ENCODE peak calls at places on chromosomes 5 and 9, in four cellular contexts. B is ovary, Y is mammary epithelial cell, X is neural progenitor cell. D is an unnamed sample.

GRCh38 chr5:133386662-133387061 is 225.7 kb downstream of the FSTL4 start:
- DNase-seq in B (no peak), Y (no peak), X (no peak), D (no peak)

GRCh38 chr5:119290607-119291006 is 65.2 kb upstream of the TNFAIP8 start:
- DNase-seq in Y (no peak), X (no peak), B (no peak), D (no peak)

GRCh38 chr9:4010309-4010708 is 289.6 kb downstream of the GLIS3 start:
- DNase-seq in X (no peak), B (no peak), Y (no peak), D (no peak)

GRCh38 chr9:22722492-22722891 is 275.9 kb downstream of the DMRTA1 start:
- DNase-seq in X (no peak), Y (no peak), B (no peak), D (no peak)

GRCh38 chr5:45847877-45848276 is 151.7 kb upstream of the HCN1 start:
- DNase-seq in X (peak; percentile 62), B (no peak), Y (no peak), D (no peak)

GRCh38 chr5:141814064-141814982 is 63.9 kb downstream of the PCDH1 start:
- DNase-seq in X (peak; percentile 82), Y (peak; percentile 36), B (no peak), D (peak; percentile 87)

GRCh38 chr5:33010851-33011250 is 299.7 kb downstream of the NPR3 start:
- DNase-seq in X (no peak), B (no peak), Y (peak; percentile 29), D (no peak)

GRCh38 chr5:79088507-79088906 is 18.9 kb downstream of the BHMT2 start:
- DNase-seq in B (no peak), X (no peak), Y (no peak), D (no peak)

GRCh38 chr9:134839441-134840125 is 41.0 kb upstream of the FCN2 start:
- DNase-seq in X (peak; percentile 58), B (no peak), Y (no peak), D (no peak)

GRCh38 chr5:143001764-143002351 is 231.7 kb downstream of the ARHGAP26 start:
- DNase-seq in Y (peak; percentile 42), X (no peak), B (no peak), D (no peak)

GRCh38 chr5:27947088-27947487 is 908.7 kb upstream of the CDH9 start:
- DNase-seq in X (peak; percentile 5), B (no peak), Y (no peak), D (peak; percentile 13)

GRCh38 chr9:91515074-91515687 is 91.5 kb upstream of the NFIL3 start:
- DNase-seq in B (peak; percentile 39), Y (peak; percentile 60), X (no peak), D (no peak)

GRCh38 chr5:172417983-172418630 is 36.2 kb downstream of the SH3PXD2B start:
- DNase-seq in Y (peak; percentile 85), B (peak; percentile 98), X (no peak), D (peak; percentile 26)

GRCh38 chr5:45796959-45797553 is 100.9 kb upstream of the HCN1 start:
- DNase-seq in B (no peak), Y (no peak), X (peak; percentile 9), D (peak; percentile 23)

GRCh38 chr9:122370303-122370702 is 521 bp upstream of the PTGS1 start:
- DNase-seq in X (no peak), Y (no peak), B (no peak), D (no peak)

GRCh38 chr9:6676254-6676928 is 30.9 kb upstream of the GLDC start:
- DNase-seq in B (no peak), X (no peak), Y (no peak), D (no peak)

GRCh38 chr9:133742849-133743444 is 4.8 kb upstream of the SARDH start:
- DNase-seq in B (peak; percentile 81), Y (peak; percentile 54), X (peak; percentile 88), D (peak; percentile 87)

GRCh38 chr9:73871636-73872035 is 625.5 kb upstream of the RORB start:
- DNase-seq in Y (no peak), B (no peak), X (no peak), D (no peak)

GRCh38 chr5:102130890-102131289 is 165.2 kb downstream of the SLCO4C1 start:
- DNase-seq in X (no peak), Y (no peak), B (no peak), D (no peak)

GRCh38 chr5:9059920-9060691 is 485.8 kb downstream of the SEMA5A start:
- DNase-seq in B (no peak), X (no peak), Y (peak; percentile 97), D (no peak)

GRCh38 chr5:54774281-54775171 is 210.9 kb downstream of the ESM1 start:
- DNase-seq in B (peak; percentile 59), Y (no peak), X (no peak), D (no peak)

GRCh38 chr5:55597014-55597981 is 62.5 kb upstream of the PLPP1 start:
- DNase-seq in X (no peak), B (peak; percentile 34), Y (peak; percentile 95), D (no peak)

GRCh38 chr9:76564300-76564699 is 105.3 kb downstream of the GCNT1 start:
- DNase-seq in X (no peak), B (no peak), Y (no peak), D (no peak)

GRCh38 chr9:33142531-33142930 is 24.6 kb downstream of the B4GALT1 start:
- DNase-seq in B (no peak), Y (no peak), X (no peak), D (no peak)

GRCh38 chr5:43643327-43643726 is 40.3 kb downstream of the NNT start:
- DNase-seq in B (no peak), X (no peak), Y (no peak), D (no peak)

GRCh38 chr9:101026824-101027223 is 1.7 kb upstream of the PLPPR1 start:
- DNase-seq in Y (no peak), X (no peak), B (no peak), D (no peak)

DNA sequence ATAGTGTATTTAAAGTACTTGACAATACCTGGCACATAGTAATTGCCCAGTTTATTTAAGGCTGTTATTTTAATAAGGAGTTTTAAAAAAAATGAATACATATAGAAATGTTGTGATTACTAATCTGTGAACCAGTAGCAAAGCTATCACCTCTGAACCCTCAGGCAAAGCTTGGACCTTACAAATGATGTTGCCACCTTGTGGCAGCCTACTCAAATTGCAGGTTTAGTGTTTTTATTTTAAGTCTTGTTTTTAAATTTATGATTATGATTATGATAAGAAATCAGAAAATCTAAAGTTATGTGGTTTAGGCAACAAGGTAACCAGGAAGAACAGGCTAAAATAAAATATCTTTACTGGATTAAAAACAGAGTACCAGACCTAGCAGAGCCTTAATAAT is 35.8 kb downstream of the PPARGC1B start:
- DNase-seq in B (no peak), Y (no peak), X (no peak), D (no peak)
- TF ChIP-seq CTCF in B (no peak), Y (peak; percentile 45), X (peak; percentile 48), D (peak; percentile 63)

GRCh38 chr5:173907284-173907683 is 19.1 kb downstream of the CPEB4 start:
- DNase-seq in B (no peak), X (no peak), Y (no peak), D (no peak)

GRCh38 chr5:173909205-173909604 is 21.1 kb downstream of the CPEB4 start:
- DNase-seq in Y (no peak), X (no peak), B (no peak), D (no peak)

GRCh38 chr5:173910215-173910614 is 22.1 kb downstream of the CPEB4 start:
- DNase-seq in X (no peak), B (no peak), Y (no peak), D (no peak)

GRCh38 chr5:173911623-173912022 is 23.5 kb downstream of the CPEB4 start:
- DNase-seq in Y (no peak), B (no peak), X (no peak), D (no peak)

DNA sequence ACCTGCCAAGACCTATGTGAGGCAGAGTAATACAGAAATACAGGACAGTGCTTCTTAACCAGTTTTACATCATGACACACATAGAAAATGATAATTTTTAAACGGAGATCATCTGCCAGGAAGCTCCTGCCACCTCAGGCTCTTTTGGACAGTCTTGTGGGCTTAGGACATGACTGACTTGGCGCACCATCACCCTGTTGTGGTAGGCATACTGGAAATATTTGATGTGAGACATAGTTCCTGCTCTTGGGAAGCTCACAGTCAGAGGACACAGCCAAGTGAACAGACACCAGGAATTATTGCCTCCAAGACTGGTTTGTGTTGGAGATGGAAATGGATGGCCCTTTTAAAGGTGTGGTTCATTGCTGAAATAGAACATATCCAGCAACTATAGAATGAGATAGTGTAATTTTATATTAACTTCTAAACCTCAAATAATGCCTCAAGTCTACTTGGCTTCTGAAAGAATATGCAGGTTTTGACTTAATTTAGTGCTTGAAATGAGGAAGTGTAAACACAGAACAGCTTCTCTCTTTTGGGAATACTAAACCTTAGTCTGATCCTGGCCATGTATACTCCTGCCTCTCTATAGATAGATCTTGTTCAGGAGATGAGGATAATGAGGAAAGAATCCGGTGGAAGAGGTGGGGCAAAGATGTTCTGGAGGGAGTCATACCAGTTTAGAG is 19.7 kb downstream of the CPEB4 start:
- DNase-seq in B (no peak), X (no peak), Y (no peak), D (no peak)
- H3K4me1 ChIP-seq in B (peaks cover 3% of the 10 kb centered on the region), X (peaks cover 8% of the 10 kb centered on the region), Y (no peaks in the 10 kb centered on the region), D (peaks cover 7% of the 10 kb centered on the region)

GRCh38 chr9:130971294-130971849 is 32.3 kb upstream of the FIBCD1 start:
- DNase-seq in B (no peak), X (no peak), Y (no peak), D (no peak)

GRCh38 chr9:130972957-130973685 is 34.1 kb upstream of the FIBCD1 start:
- DNase-seq in B (no peak), Y (no peak), X (no peak), D (no peak)

GRCh38 chr9:130970855-130971254 is 31.8 kb upstream of the FIBCD1 start:
- DNase-seq in Y (no peak), B (no peak), X (no peak), D (no peak)

GRCh38 chr9:130972277-130972956 is 33.4 kb upstream of the FIBCD1 start:
- DNase-seq in X (no peak), Y (no peak), B (no peak), D (no peak)

GRCh38 chr9:130970052-130970451 is 31.0 kb upstream of the FIBCD1 start:
- DNase-seq in X (no peak), B (no peak), Y (no peak), D (no peak)
- TF ChIP-seq CTCF in X (no peak), B (no peak), Y (no peak), D (no peak)

DNA sequence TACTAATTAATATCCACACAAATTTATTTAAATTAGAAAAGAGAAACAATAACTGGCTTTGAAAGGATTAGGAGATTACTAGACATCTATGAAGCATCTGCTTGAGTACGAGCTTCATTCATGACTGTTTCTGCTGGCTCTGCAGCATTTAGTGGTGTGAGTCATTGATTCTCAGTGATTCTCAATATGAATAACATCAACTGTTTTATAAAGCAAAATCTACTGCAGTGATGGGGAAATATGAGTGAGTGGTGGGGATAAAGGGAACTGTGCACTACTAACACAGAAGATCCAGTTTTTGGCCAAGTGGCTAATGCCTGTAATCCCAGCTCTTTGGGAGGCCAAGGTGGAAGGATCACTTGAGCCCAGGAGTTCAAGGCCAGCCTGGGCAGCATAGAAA is 8.4 kb downstream of the FNBP1 start:
- DNase-seq in Y (peak; percentile 67), B (no peak), X (no peak), D (no peak)
- H3K4me1 ChIP-seq in Y (peaks cover 7% of the 10 kb centered on the region), B (peaks cover 4% of the 10 kb centered on the region), X (no peaks in the 10 kb centered on the region), D (peaks cover 8% of the 10 kb centered on the region)